ENCODE peak calls at places on chromosomes 3 and 15, in five cellular contexts. U is suprapubic skin, J is T-cell, I is GOT3, Z is mucosa of gallbladder. F is an unnamed sample.

GRCh38 chr15:38300395-38300794 is 47.8 kb downstream of the SPRED1 start:
- DNase-seq in U (no peak), J (no peak), I (no peak), Z (no peak), F (no peak)

GRCh38 chr3:166177130-166177529 is 339.9 kb upstream of the BCHE start:
- DNase-seq in U (no peak), J (no peak), I (no peak), Z (no peak), F (no peak)

GRCh38 chr15:36230741-36231140 is 348.7 kb upstream of the CDIN1 start:
- DNase-seq in U (no peak), J (no peak), I (no peak), Z (no peak), F (no peak)

GRCh38 chr15:67838789-67839332 is 984 bp downstream of the RNU6-1 start:
- DNase-seq in U (no peak), J (no peak), I (no peak), Z (peak), F (peak)

GRCh38 chr15:27017168-27017809 is 46.3 kb downstream of the GABRG3 start:
- DNase-seq in U (no peak), J (no peak), I (no peak), Z (peak), F (peak)

GRCh38 chr3:17160597-17160996 is 275.8 kb downstream of the PLCL2 start:
- DNase-seq in U (no peak), J (no peak), I (no peak), Z (no peak), F (no peak)

GRCh38 chr3:151216641-151217040 is 13.6 kb upstream of the GPR171 start:
- DNase-seq in U (no peak), J (no peak), I (no peak), Z (no peak), F (no peak)

GRCh38 chr3:19107719-19108118 is 40.6 kb upstream of the KCNH8 start:
- DNase-seq in U (no peak), J (no peak), I (no peak), Z (no peak), F (no peak)

GRCh38 chr15:65177901-65178300 is 7.2 kb downstream of the CLPX start:
- DNase-seq in U (no peak), J (no peak), I (no peak), Z (no peak), F (no peak)

GRCh38 chr3:83233715-83234114 is 1472.3 kb upstream of the GBE1 start:
- DNase-seq in U (no peak), J (no peak), I (no peak), Z (no peak), F (no peak)

GRCh38 chr3:189630667-189631372 is 369 bp upstream of the TP63 start:
- DNase-seq in U (no peak), J (no peak), I (no peak), Z (no peak), F (no peak)

GRCh38 chr3:52469001-52469400 is 13.6 kb downstream of the NISCH start:
- DNase-seq in U (no peak), J (no peak), I (no peak), Z (no peak), F (no peak)

GRCh38 chr3:183385698-183386590 is 42.5 kb downstream of the MCF2L2 start:
- DNase-seq in U (no peak), J (peak), I (no peak), Z (peak), F (peak)

GRCh38 chr3:109685084-109686079 is 348.0 kb upstream of the DPPA4 start:
- DNase-seq in U (no peak), J (no peak), I (peak), Z (peak), F (peak)

GRCh38 chr3:125480656-125481374 is 39.2 kb downstream of the SNX4 start:
- DNase-seq in U (no peak), J (no peak), I (no peak), Z (no peak), F (no peak)

GRCh38 chr3:181757694-181758306 is 46.1 kb downstream of the SOX2 start:
- DNase-seq in U (no peak), J (no peak), I (no peak), Z (no peak), F (no peak)

GRCh38 chr15:64149424-64150235 is 1.9 kb upstream of the SNX22 start:
- DNase-seq in U (no peak), J (no peak), I (no peak), Z (no peak), F (peak)

GRCh38 chr3:193560870-193561269 is 6.2 kb upstream of the ATP13A4 start:
- DNase-seq in U (no peak), J (no peak), I (no peak), Z (no peak), F (no peak)

GRCh38 chr3:136146981-136147729 is 49.0 kb downstream of the MSL2 start:
- DNase-seq in U (no peak), J (no peak), I (no peak), Z (no peak), F (no peak)

GRCh38 chr15:38612159-38612863 is 47.7 kb upstream of the RASGRP1 start:
- DNase-seq in U (no peak), J (no peak), I (no peak), Z (no peak), F (no peak)

GRCh38 chr3:139935866-139936817 is 1.2 kb downstream of the CLSTN2 start:
- DNase-seq in U (peak), J (no peak), I (no peak), Z (peak), F (peak)

GRCh38 chr3:5019411-5020261 is 40.4 kb downstream of the BHLHE40 start:
- DNase-seq in U (no peak), J (peak), I (no peak), Z (no peak), F (no peak)

GRCh38 chr15:55389276-55389631 is 18.9 kb downstream of the CCPG1 start:
- DNase-seq in U (no peak), J (no peak), I (no peak), Z (no peak), F (no peak)

GRCh38 chr3:127101411-127102067 is 91.4 kb upstream of the PRR23E start:
- DNase-seq in U (peak), J (no peak), I (no peak), Z (no peak), F (no peak)

GRCh38 chr3:15654891-15655290 is 53.3 kb downstream of the BTD start:
- DNase-seq in U (no peak), J (no peak), I (no peak), Z (no peak), F (no peak)

GRCh38 chr15:42154576-42155355 is 1.7 kb downstream of the PLA2G4F start:
- DNase-seq in U (no peak), J (no peak), I (no peak), Z (no peak), F (peak)

GRCh38 chr15:98070132-98070531 is 109.6 kb downstream of the ARRDC4 start:
- DNase-seq in U (no peak), J (no peak), I (no peak), Z (no peak), F (no peak)

GRCh38 chr3:49032646-49033304 is 3.6 kb upstream of the IMPDH2 start:
- DNase-seq in U (no peak), J (no peak), I (no peak), Z (no peak), F (no peak)

GRCh38 chr15:99401971-99402732 is 150.9 kb downstream of the LRRC28 start:
- DNase-seq in U (no peak), J (no peak), I (no peak), Z (no peak), F (no peak)

GRCh38 chr15:25892126-25892525 is 29.0 kb upstream of the ATP10A start:
- DNase-seq in U (no peak), J (no peak), I (no peak), Z (no peak), F (peak)

GRCh38 chr3:25916286-25916685 is 126.4 kb downstream of the OXSM start:
- DNase-seq in U (no peak), J (no peak), I (no peak), Z (no peak), F (no peak)

GRCh38 chr3:194287977-194288706 is 63.0 kb downstream of the CPN2 start:
- DNase-seq in U (peak), J (no peak), I (no peak), Z (no peak), F (no peak)

GRCh38 chr3:59857589-59858346 is 807.9 kb upstream of the CFAP20DC start:
- DNase-seq in U (peak), J (peak), I (peak), Z (peak), F (peak)

GRCh38 chr3:153244961-153245360 is 82.9 kb downstream of the RAP2B start:
- DNase-seq in U (no peak), J (no peak), I (no peak), Z (no peak), F (no peak)

GRCh38 chr3:171165986-171166385 is 139.5 kb upstream of the SLC2A2 start:
- DNase-seq in U (no peak), J (no peak), I (no peak), Z (no peak), F (no peak)

F was measured in thyroid gland.